ENCODE peak calls at places on chromosomes 3 and 15, in four cellular contexts. G is GM23338, U is neural progenitor cell, P is MM.1S. Q is an unnamed sample. For H3K4me1, the result is how much of the 10 kb centered on the place peaks cover.

GRCh38 chr15:51186121-51186795 is 91.6 kb upstream of the TNFAIP8L3 start:
- DNase-seq in P (no peak), U (no peak), G (no peak), Q (no peak)

GRCh38 chr3:38960953-38961622 is 90.7 kb downstream of the SCN11A start:
- DNase-seq in P (peak), U (peak), G (peak), Q (peak)

GRCh38 chr15:100891316-100892012 is 11.8 kb downstream of the ALDH1A3 start:
- DNase-seq in U (peak), G (peak), P (no peak), Q (no peak)

GRCh38 chr3:102180291-102180931 is 254.4 kb upstream of the ZPLD1 start:
- DNase-seq in P (no peak), G (no peak), U (no peak), Q (peak)

GRCh38 chr3:32557640-32558352 is 12.9 kb downstream of the DYNC1LI1 start:
- DNase-seq in U (no peak), G (no peak), P (no peak), Q (no peak)

GRCh38 chr3:172595648-172596393 is 72.6 kb upstream of the TNFSF10 start:
- DNase-seq in P (peak), U (peak), G (peak), Q (peak)

GRCh38 chr3:14317057-14317553 is 85.3 kb upstream of the SLC6A6 start:
- DNase-seq in U (peak), G (peak), P (no peak), Q (no peak)

GRCh38 chr15:66621491-66622467 is 56.0 kb upstream of the LCTL start:
- DNase-seq in U (peak), G (peak), P (no peak), Q (peak)

GRCh38 chr3:48524970-48525369 is 21.0 kb upstream of the SHISA5 start:
- DNase-seq in U (no peak), G (no peak), P (no peak), Q (no peak)

GRCh38 chr3:14876942-14877341 is 58.2 kb downstream of the FGD5 start:
- DNase-seq in G (no peak), P (no peak), U (no peak), Q (peak)

GRCh38 chr15:82985688-82986441 is at the start of gene RAMAC:
- DNase-seq in P (peak), G (peak), U (peak), Q (peak)

GRCh38 chr3:102444101-102444500 is 9.3 kb downstream of the ZPLD1 start:
- DNase-seq in P (no peak), U (no peak), G (no peak), Q (peak)

GRCh38 chr3:164897335-164897734 is 181.0 kb downstream of the SI start:
- DNase-seq in P (peak), U (no peak), G (no peak), Q (no peak)

GRCh38 chr3:142429582-142429981 is 18.3 kb downstream of the XRN1 start:
- DNase-seq in P (no peak), G (no peak), U (no peak), Q (no peak)

GRCh38 chr3:142434503-142434902 is 13.3 kb downstream of the XRN1 start:
- DNase-seq in U (no peak), G (no peak), P (no peak), Q (no peak)

GRCh38 chr3:142436936-142437585 is 10.8 kb downstream of the XRN1 start:
- DNase-seq in U (no peak), G (no peak), P (no peak), Q (no peak)

GRCh38 chr3:142433110-142433509 is 14.7 kb downstream of the XRN1 start:
- DNase-seq in P (no peak), G (no peak), U (no peak), Q (no peak)
- H3K4me1 ChIP-seq in P (under half), G (under half), U (under half), Q (under half)

DNA sequence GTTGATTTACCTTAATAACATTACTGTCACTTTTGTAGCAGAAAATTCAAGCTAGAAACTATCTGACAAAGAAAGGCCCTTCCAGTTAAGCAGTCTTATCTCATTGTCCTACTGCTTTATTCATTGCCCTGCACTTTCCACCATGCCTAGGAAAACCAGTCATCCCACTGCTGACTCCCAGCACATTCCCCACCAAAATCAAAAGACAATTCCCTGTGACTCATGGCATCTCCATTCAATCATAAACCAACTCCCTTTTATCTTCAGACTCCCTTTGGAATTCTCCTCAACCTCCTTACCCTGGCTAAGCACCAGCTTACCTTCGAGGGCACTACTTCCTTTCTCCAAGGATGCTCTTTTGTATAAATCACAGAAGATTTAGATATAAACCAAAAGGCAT is 184.3 kb downstream of the PLCH1 start:
- DNase-seq in G (no peak), U (no peak), P (no peak), Q (peak)
- TF ChIP-seq EZH2 in G (no peak), U (no peak), P (no peak), Q (no peak)

DNA sequence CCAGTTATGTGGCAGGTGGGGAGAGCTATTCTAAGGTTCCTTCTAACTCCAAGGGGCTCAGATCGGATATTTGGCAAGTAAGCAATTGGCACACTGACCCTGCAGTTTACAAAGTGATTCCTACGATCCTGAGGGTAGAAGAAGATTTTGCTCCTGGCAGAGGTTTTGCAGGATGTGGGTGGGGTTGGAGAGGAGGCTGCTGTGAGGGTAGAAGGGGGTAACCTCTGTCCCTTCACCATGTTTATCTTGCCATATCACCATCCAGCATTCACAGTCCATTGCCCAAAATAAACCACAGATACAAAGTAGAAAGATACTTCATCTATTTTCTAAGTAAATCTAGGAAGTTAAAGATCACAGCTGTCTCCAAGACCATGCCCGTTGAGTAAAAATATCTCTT is 51.5 kb downstream of the LIPC start:
- DNase-seq in G (no peak), U (no peak), P (no peak), Q (no peak)
- H3K4me1 ChIP-seq in G (under half), U (under half), P (under half), Q (under half)

GRCh38 chr3:147392083-147392916 is 14.0 kb downstream of the ZIC4 start:
- DNase-seq in P (no peak), U (peak), G (peak), Q (peak)
- TF ChIP-seq EZH2 in P (no peak), U (peak), G (peak), Q (no peak)

GRCh38 chr15:64249406-64249805 is 86.6 kb upstream of the PPIB start:
- DNase-seq in P (no peak), U (no peak), G (no peak), Q (no peak)
- H3K4me1 ChIP-seq in P (under half), U (under half), G (under half), Q (under half)

DNA sequence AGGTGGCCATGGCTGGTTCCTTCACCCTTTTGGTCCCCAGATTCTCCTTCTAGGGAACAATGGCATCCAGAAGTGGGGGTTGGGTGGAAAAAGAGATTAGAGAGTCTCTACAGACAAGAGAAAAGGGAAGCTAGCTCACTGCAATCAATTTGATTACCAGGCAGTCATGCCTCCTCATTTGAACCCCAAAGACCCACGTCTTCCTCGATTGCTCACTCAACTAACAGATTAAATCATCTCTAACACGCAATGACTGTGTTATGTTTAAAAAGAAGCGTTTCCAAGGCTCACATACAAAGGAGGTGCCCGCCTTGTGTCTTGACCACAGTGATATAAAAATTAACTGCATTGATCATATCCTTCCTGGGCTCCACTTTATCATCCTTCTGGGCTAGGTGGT is 57.6 kb downstream of the BHLHE40 start:
- DNase-seq in U (no peak), P (no peak), G (no peak), Q (peak)
- TF ChIP-seq EZH2 in U (no peak), P (no peak), G (no peak), Q (no peak)

GRCh38 chr15:68642491-68642845 is 63.7 kb downstream of the CORO2B start:
- DNase-seq in G (peak), U (no peak), P (no peak), Q (no peak)
- H3K4me1 ChIP-seq in G (under half), U (under half), P (under half), Q (half or more)

Q was measured in GM23248.